ENCODE peak calls at places on chromosomes 13 and 19, in four cellular contexts. One of them, this sample, is unnamed.

GRCh38 chr13:25977216-25977615 is 74.6 kb downstream of the SHISA2 start:
- DNase-seq in A549: no peak
- DNase-seq in aorta: no peak
- DNase-seq in OCI-LY7: no peak
- DNase-seq in this sample: no peak

GRCh38 chr19:53908106-53908932 is 759 bp upstream of the CACNG7 start:
- DNase-seq in A549: peak; percentile 90
- DNase-seq in aorta: no peak
- DNase-seq in OCI-LY7: peak; percentile 52
- DNase-seq in this sample: peak; percentile 35

GRCh38 chr13:106376411-106377112 is 158.9 kb downstream of the EFNB2 start:
- DNase-seq in A549: peak; percentile 17
- DNase-seq in aorta: peak; percentile 62
- DNase-seq in OCI-LY7: no peak
- DNase-seq in this sample: no peak

GRCh38 chr13:45490068-45490467 is 25.3 kb downstream of the COG3 start:
- DNase-seq in A549: no peak
- DNase-seq in aorta: no peak
- DNase-seq in OCI-LY7: peak; percentile 13
- DNase-seq in this sample: peak; percentile 52

GRCh38 chr19:3683405-3683865 is 16.8 kb downstream of the PIP5K1C start:
- DNase-seq in A549: no peak
- DNase-seq in aorta: no peak
- DNase-seq in OCI-LY7: no peak
- DNase-seq in this sample: no peak

GRCh38 chr19:44948763-44949374 is 3.0 kb downstream of the APOC2 start:
- DNase-seq in A549: no peak
- DNase-seq in aorta: no peak
- DNase-seq in OCI-LY7: peak; percentile 71
- DNase-seq in this sample: no peak

GRCh38 chr19:9903341-9903740 is 33.0 kb downstream of the OLFM2 start:
- DNase-seq in A549: no peak
- DNase-seq in aorta: no peak
- DNase-seq in OCI-LY7: no peak
- DNase-seq in this sample: no peak

GRCh38 chr13:106490887-106491321 is 44.6 kb downstream of the EFNB2 start:
- DNase-seq in A549: no peak
- DNase-seq in aorta: no peak
- DNase-seq in OCI-LY7: no peak
- DNase-seq in this sample: no peak

GRCh38 chr13:48233886-48234488 is 981 bp downstream of the ITM2B start:
- DNase-seq in A549: no peak
- DNase-seq in aorta: no peak
- DNase-seq in OCI-LY7: no peak
- DNase-seq in this sample: no peak

GRCh38 chr19:6644796-6645195 is 25.2 kb downstream of the TNFSF14 start:
- DNase-seq in A549: no peak
- DNase-seq in aorta: no peak
- DNase-seq in OCI-LY7: no peak
- DNase-seq in this sample: no peak

GRCh38 chr13:101736551-101736950 is 284.1 kb downstream of the ITGBL1 start:
- DNase-seq in A549: no peak
- DNase-seq in aorta: no peak
- DNase-seq in OCI-LY7: no peak
- DNase-seq in this sample: no peak

GRCh38 chr19:35229601-35230000 is 1.1 kb upstream of the FAM187B start:
- DNase-seq in A549: no peak
- DNase-seq in aorta: no peak
- DNase-seq in OCI-LY7: no peak
- DNase-seq in this sample: no peak

GRCh38 chr13:94860981-94861407 is 148.6 kb upstream of the SOX21 start:
- DNase-seq in A549: no peak
- DNase-seq in aorta: no peak
- DNase-seq in OCI-LY7: no peak
- DNase-seq in this sample: no peak

GRCh38 chr13:46607768-46608553 is 55.0 kb downstream of the LRCH1 start:
- DNase-seq in A549: peak; percentile 77
- DNase-seq in aorta: no peak
- DNase-seq in OCI-LY7: no peak
- DNase-seq in this sample: no peak

GRCh38 chr19:55355213-55355821 is 798 bp upstream of the COX6B2 start:
- DNase-seq in A549: no peak
- DNase-seq in aorta: no peak
- DNase-seq in OCI-LY7: no peak
- DNase-seq in this sample: no peak

GRCh38 chr19:13012690-13013608 is 17.7 kb downstream of the NFIX start:
- DNase-seq in A549: no peak
- DNase-seq in aorta: peak; percentile 74
- DNase-seq in OCI-LY7: no peak
- DNase-seq in this sample: no peak

GRCh38 chr13:93305886-93306285 is 79.3 kb downstream of the GPC6 start:
- DNase-seq in A549: no peak
- DNase-seq in aorta: no peak
- DNase-seq in OCI-LY7: no peak
- DNase-seq in this sample: no peak

GRCh38 chr19:18009412-18010066 is 1.6 kb downstream of the ARRDC2 start:
- DNase-seq in A549: no peak
- DNase-seq in aorta: no peak
- DNase-seq in OCI-LY7: no peak
- DNase-seq in this sample: no peak

GRCh38 chr13:43265028-43265427 is 241.6 kb downstream of the DNAJC15 start:
- DNase-seq in A549: no peak
- DNase-seq in aorta: no peak
- DNase-seq in OCI-LY7: no peak
- DNase-seq in this sample: no peak

GRCh38 chr13:113935523-113935922 is 38.4 kb downstream of the C13orf46 start:
- DNase-seq in A549: no peak
- DNase-seq in aorta: peak; percentile 63
- DNase-seq in OCI-LY7: no peak
- DNase-seq in this sample: no peak

GRCh38 chr13:44609137-44609536 is 33.0 kb upstream of the TSC22D1 start:
- DNase-seq in A549: no peak
- DNase-seq in aorta: no peak
- DNase-seq in OCI-LY7: no peak
- DNase-seq in this sample: no peak

GRCh38 chr13:46104868-46105267 is at the start of gene CPB2:
- DNase-seq in A549: no peak
- DNase-seq in aorta: no peak
- DNase-seq in OCI-LY7: no peak
- DNase-seq in this sample: no peak

GRCh38 chr13:19618925-19619324 is 14.5 kb upstream of the MPHOSPH8 start:
- DNase-seq in A549: no peak
- DNase-seq in aorta: no peak
- DNase-seq in OCI-LY7: peak; percentile 32
- DNase-seq in this sample: peak; percentile 16

GRCh38 chr13:96198038-96198437 is 108.1 kb downstream of the HS6ST3 start:
- DNase-seq in A549: no peak
- DNase-seq in aorta: no peak
- DNase-seq in OCI-LY7: no peak
- DNase-seq in this sample: no peak

GRCh38 chr13:39875583-39875982 is 220.1 kb downstream of the COG6 start:
- DNase-seq in A549: no peak
- DNase-seq in aorta: no peak
- DNase-seq in OCI-LY7: no peak
- DNase-seq in this sample: no peak

GRCh38 chr13:31733066-31733465 is 6.3 kb upstream of the RXFP2 start:
- DNase-seq in A549: no peak
- DNase-seq in aorta: no peak
- DNase-seq in OCI-LY7: no peak
- DNase-seq in this sample: no peak

GRCh38 chr13:51777921-51778320 is 26.0 kb downstream of the DHRS12 start:
- DNase-seq in A549: no peak
- DNase-seq in aorta: no peak
- DNase-seq in OCI-LY7: no peak
- DNase-seq in this sample: no peak

GRCh38 chr19:34732548-34733255 is 1.3 kb upstream of the ZNF181 start:
- DNase-seq in A549: no peak
- DNase-seq in aorta: peak; percentile 46
- DNase-seq in OCI-LY7: peak; percentile 18
- DNase-seq in this sample: no peak

GRCh38 chr19:55210120-55210493 is 806 bp upstream of the PTPRH start:
- DNase-seq in A549: peak; percentile 91
- DNase-seq in aorta: no peak
- DNase-seq in OCI-LY7: no peak
- DNase-seq in this sample: no peak

DNA sequence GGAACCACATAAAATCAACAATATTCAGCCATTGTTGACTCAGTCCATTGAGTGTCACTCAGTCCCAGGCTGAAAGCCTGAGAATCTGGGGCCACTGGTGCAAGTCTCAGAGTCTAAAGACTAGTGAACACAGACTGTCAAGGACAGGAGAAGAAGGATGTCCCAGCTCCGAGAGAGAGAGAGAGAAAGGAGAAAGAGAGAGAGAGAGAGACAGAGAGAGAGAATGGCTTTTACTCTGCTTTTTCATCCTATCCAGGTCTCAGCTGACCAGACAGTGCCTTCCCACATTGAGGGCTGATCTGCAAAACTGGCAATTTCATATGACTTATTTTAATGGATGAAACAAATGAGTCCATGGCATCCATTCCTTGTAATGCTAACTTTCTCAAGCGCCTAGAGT is 984.1 kb downstream of the UQCRFS1 start:
- DNase-seq in A549: no peak
- DNase-seq in aorta: no peak
- DNase-seq in OCI-LY7: no peak
- DNase-seq in this sample: no peak
- H3K4me3 ChIP-seq in A549: no peak overlapping the region
- H3K4me3 ChIP-seq in aorta: no peak overlapping the region
- H3K4me3 ChIP-seq in OCI-LY7: no peak overlapping the region
- H3K4me3 ChIP-seq in this sample: no peak overlapping the region

GRCh38 chr19:41324231-41324702 is 14.3 kb downstream of the CCDC97 start:
- DNase-seq in A549: no peak
- DNase-seq in aorta: no peak
- DNase-seq in OCI-LY7: no peak
- DNase-seq in this sample: no peak

GRCh38 chr19:41325947-41326706 is 16.2 kb downstream of the CCDC97 start:
- DNase-seq in A549: no peak
- DNase-seq in aorta: no peak
- DNase-seq in OCI-LY7: peak; percentile 78
- DNase-seq in this sample: peak; percentile 30

GRCh38 chr19:41325640-41325946 is 15.6 kb downstream of the CCDC97 start:
- DNase-seq in A549: no peak
- DNase-seq in aorta: no peak
- DNase-seq in OCI-LY7: no peak
- DNase-seq in this sample: no peak

GRCh38 chr19:41323430-41324125 is 13.6 kb downstream of the CCDC97 start:
- DNase-seq in A549: peak; percentile 93
- DNase-seq in aorta: peak; percentile 85
- DNase-seq in OCI-LY7: no peak
- DNase-seq in this sample: no peak

DNA sequence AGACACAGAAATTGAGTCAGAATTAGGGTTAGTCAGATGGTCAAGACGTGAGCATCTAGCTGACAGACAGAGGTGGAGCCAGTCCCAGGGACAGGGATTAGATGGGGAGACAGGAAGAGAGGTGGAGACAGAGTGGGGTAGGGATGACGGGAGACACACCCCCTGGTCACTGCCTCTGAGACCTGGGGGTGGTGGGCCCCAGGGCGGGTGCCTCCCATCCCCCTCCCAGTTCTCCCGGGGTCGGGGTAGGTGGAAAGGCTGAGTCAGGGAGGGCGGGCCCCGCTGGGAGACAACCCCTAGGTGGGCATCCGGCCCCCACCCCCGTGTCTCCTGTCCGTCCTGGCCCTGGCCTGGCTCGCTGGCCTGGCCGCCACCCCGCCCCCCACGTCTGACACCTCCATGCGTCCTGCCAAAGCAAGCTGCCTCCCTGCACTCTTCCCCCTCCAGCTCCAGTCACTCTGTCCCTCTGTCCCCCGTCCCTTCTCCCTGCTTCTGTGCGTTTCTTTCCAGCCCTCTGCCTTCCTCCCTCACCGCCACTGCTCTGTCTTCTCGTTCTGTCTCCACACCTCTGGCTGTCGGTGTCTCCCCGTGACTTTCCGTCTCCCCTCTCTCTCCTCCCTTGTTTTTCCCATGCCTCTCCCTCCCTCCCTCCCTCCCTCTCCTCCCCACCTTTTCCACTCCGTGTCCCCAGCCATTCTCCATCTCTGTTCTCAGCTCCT is 15.1 kb downstream of the CCDC97 start:
- DNase-seq in A549: peak; percentile 83
- DNase-seq in aorta: peak; percentile 88
- DNase-seq in OCI-LY7: no peak
- DNase-seq in this sample: no peak
- H3K27ac ChIP-seq in A549: peak overlapping the region; percentile 81
- H3K27ac ChIP-seq in aorta: peak overlapping the region; percentile 81
- H3K27ac ChIP-seq in OCI-LY7: peak overlapping the region; percentile 79
- H3K27ac ChIP-seq in this sample: peak overlapping the region; percentile 85

DNA sequence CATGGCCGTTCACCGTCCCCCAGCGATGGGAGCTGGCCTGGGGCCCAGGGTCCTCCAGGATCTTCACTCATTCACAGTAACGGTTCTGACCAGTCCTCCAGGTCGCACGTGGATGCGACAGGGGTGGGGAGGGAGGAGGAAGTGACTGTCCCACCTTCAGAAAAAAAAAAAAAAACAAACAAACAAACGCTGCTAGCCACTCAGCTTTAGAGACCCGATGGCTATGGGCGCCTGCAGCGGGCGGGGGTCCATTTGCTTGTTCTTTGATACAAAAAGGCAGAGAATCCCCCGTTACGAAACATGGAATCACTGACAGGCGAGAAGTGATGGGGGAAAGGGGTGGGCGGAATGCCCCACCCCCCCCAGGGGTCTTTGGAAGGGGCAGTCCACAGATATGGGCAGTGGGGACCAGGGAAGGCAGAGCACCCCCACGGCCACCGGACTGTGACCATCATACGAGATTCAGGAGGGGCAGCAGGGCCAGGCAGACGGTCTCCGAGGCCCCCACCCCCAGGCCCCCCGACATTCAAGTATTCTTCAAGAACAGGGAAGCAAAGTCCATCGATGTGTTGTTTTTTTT is 13.3 kb downstream of the MKNK2 start:
- DNase-seq in A549: no peak
- DNase-seq in aorta: peak; percentile 31
- DNase-seq in OCI-LY7: no peak
- DNase-seq in this sample: no peak
- H3K4me1 ChIP-seq in A549: peaks cover 37% of the 10 kb centered on the region
- H3K4me1 ChIP-seq in aorta: no peaks in the 10 kb centered on the region
- H3K4me1 ChIP-seq in OCI-LY7: peaks cover 21% of the 10 kb centered on the region
- H3K4me1 ChIP-seq in this sample: peaks cover 20% of the 10 kb centered on the region

DNA sequence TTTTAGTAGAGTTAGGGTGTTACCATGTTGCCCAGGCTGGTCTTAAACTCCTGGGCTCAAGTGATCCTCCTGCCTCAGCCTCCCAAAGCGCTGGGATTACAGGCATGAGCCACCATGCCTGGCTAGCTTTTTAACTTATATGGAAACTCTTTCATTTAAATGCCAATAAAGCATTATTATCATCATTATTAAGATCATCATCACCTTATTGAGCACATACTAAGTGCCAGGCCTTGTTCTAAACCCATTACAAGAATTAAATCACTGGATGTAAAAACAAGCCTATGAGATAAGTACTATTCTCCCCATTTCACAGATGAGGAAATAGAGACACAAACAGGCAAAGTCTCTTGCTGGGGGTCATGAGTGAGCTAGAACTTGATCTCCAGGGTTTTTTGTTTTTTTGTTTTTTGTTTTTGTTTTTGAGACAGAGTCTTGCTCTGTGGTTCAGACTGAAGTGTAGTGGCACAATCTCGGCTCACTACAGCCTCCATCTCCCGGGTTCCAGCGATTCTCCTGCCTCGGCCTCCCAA is 1.3 kb downstream of the GMFG start:
- DNase-seq in A549: no peak
- DNase-seq in aorta: no peak
- DNase-seq in OCI-LY7: no peak
- DNase-seq in this sample: no peak
- H3K4me3 ChIP-seq in A549: no peak overlapping the region
- H3K4me3 ChIP-seq in aorta: no peak overlapping the region
- H3K4me3 ChIP-seq in OCI-LY7: peak overlapping the region; percentile 81
- H3K4me3 ChIP-seq in this sample: peak overlapping the region; percentile 97

GRCh38 chr13:99434258-99434788 is 66.9 kb upstream of the TM9SF2 start:
- DNase-seq in A549: no peak
- DNase-seq in aorta: peak; percentile 53
- DNase-seq in OCI-LY7: no peak
- DNase-seq in this sample: peak; percentile 92
- H3K27ac ChIP-seq in A549: no peak overlapping the region
- H3K27ac ChIP-seq in aorta: no peak overlapping the region
- H3K27ac ChIP-seq in OCI-LY7: no peak overlapping the region
- H3K27ac ChIP-seq in this sample: peak overlapping the region; percentile 83